ENCODE peak calls at places on chromosomes 13 and 19, in six cellular contexts. One of them, this sample, is unnamed.
A peak's percentile ranks its signal among the peaks of the same experiment; 100 is the strongest.

GRCh38 chr19:43395561-43395960 is 19.1 kb upstream of the TEX101 start:
- DNase-seq in PC-3: peak; percentile 27
- DNase-seq in MM.1S: no peak
- DNase-seq in GM23248: no peak
- DNase-seq in HCT116: no peak
- DNase-seq in SK-N-SH: no peak
- DNase-seq in this sample: no peak

GRCh38 chr19:37778613-37779138 is 710 bp downstream of the ZNF573 start:
- DNase-seq in PC-3: no peak
- DNase-seq in MM.1S: no peak
- DNase-seq in GM23248: peak; percentile 47
- DNase-seq in HCT116: no peak
- DNase-seq in SK-N-SH: peak; percentile 18
- DNase-seq in this sample: peak; percentile 1

GRCh38 chr19:49398931-49399330 is 10.9 kb downstream of the KASH5 start:
- DNase-seq in PC-3: no peak
- DNase-seq in MM.1S: no peak
- DNase-seq in GM23248: no peak
- DNase-seq in HCT116: no peak
- DNase-seq in SK-N-SH: no peak
- DNase-seq in this sample: no peak

GRCh38 chr13:33642374-33643065 is 175.4 kb upstream of the RFC3 start:
- DNase-seq in PC-3: peak; percentile 32
- DNase-seq in MM.1S: no peak
- DNase-seq in GM23248: peak; percentile 91
- DNase-seq in HCT116: no peak
- DNase-seq in SK-N-SH: no peak
- DNase-seq in this sample: peak; percentile 7

GRCh38 chr13:42992585-42993122 is 613 bp upstream of the EPSTI1 start:
- DNase-seq in PC-3: no peak
- DNase-seq in MM.1S: peak; percentile 48
- DNase-seq in GM23248: no peak
- DNase-seq in HCT116: no peak
- DNase-seq in SK-N-SH: no peak
- DNase-seq in this sample: no peak

GRCh38 chr13:41268764-41269163 is 5.4 kb upstream of the MTRF1 start:
- DNase-seq in PC-3: peak; percentile 28
- DNase-seq in MM.1S: no peak
- DNase-seq in GM23248: peak; percentile 25
- DNase-seq in HCT116: peak; percentile 53
- DNase-seq in SK-N-SH: no peak
- DNase-seq in this sample: peak; percentile 59

GRCh38 chr19:7395360-7395781 is 46.6 kb downstream of the ARHGEF18 start:
- DNase-seq in PC-3: peak; percentile 24
- DNase-seq in MM.1S: peak; percentile 18
- DNase-seq in GM23248: peak; percentile 54
- DNase-seq in HCT116: no peak
- DNase-seq in SK-N-SH: peak; percentile 62
- DNase-seq in this sample: peak; percentile 41

GRCh38 chr13:84672616-84673015 is 790.3 kb upstream of the SLITRK1 start:
- DNase-seq in PC-3: peak; percentile 33
- DNase-seq in MM.1S: no peak
- DNase-seq in GM23248: no peak
- DNase-seq in HCT116: no peak
- DNase-seq in SK-N-SH: no peak
- DNase-seq in this sample: no peak

GRCh38 chr13:60329221-60329983 is 67.6 kb upstream of the TDRD3 start:
- DNase-seq in PC-3: peak; percentile 35
- DNase-seq in MM.1S: peak; percentile 16
- DNase-seq in GM23248: peak; percentile 42
- DNase-seq in HCT116: peak; percentile 18
- DNase-seq in SK-N-SH: peak; percentile 41
- DNase-seq in this sample: peak; percentile 77

GRCh38 chr13:41700790-41701310 is 243.5 kb downstream of the RGCC start:
- DNase-seq in PC-3: peak; percentile 85
- DNase-seq in MM.1S: no peak
- DNase-seq in GM23248: peak; percentile 82
- DNase-seq in HCT116: no peak
- DNase-seq in SK-N-SH: peak; percentile 9
- DNase-seq in this sample: no peak

GRCh38 chr13:46507978-46508377 is 45.0 kb upstream of the LRCH1 start:
- DNase-seq in PC-3: no peak
- DNase-seq in MM.1S: no peak
- DNase-seq in GM23248: no peak
- DNase-seq in HCT116: no peak
- DNase-seq in SK-N-SH: no peak
- DNase-seq in this sample: no peak

GRCh38 chr13:77833331-77833863 is 85.2 kb downstream of the EDNRB start:
- DNase-seq in PC-3: no peak
- DNase-seq in MM.1S: no peak
- DNase-seq in GM23248: peak; percentile 68
- DNase-seq in HCT116: no peak
- DNase-seq in SK-N-SH: no peak
- DNase-seq in this sample: peak; percentile 10

GRCh38 chr13:83618966-83619365 is 263.3 kb downstream of the SLITRK1 start:
- DNase-seq in PC-3: peak; percentile 75
- DNase-seq in MM.1S: no peak
- DNase-seq in GM23248: peak; percentile 18
- DNase-seq in HCT116: peak; percentile 18
- DNase-seq in SK-N-SH: no peak
- DNase-seq in this sample: no peak

GRCh38 chr13:23348270-23349126 is 85.0 kb downstream of the SACS start:
- DNase-seq in PC-3: no peak
- DNase-seq in MM.1S: no peak
- DNase-seq in GM23248: peak; percentile 43
- DNase-seq in HCT116: no peak
- DNase-seq in SK-N-SH: no peak
- DNase-seq in this sample: no peak

GRCh38 chr13:71033026-71033425 is 834.0 kb downstream of the DACH1 start:
- DNase-seq in PC-3: no peak
- DNase-seq in MM.1S: no peak
- DNase-seq in GM23248: no peak
- DNase-seq in HCT116: no peak
- DNase-seq in SK-N-SH: no peak
- DNase-seq in this sample: no peak

GRCh38 chr13:36059366-36059765 is 71.8 kb downstream of the DCLK1 start:
- DNase-seq in PC-3: no peak
- DNase-seq in MM.1S: no peak
- DNase-seq in GM23248: no peak
- DNase-seq in HCT116: no peak
- DNase-seq in SK-N-SH: no peak
- DNase-seq in this sample: no peak

GRCh38 chr13:42041017-42041683 is 7.3 kb upstream of the DGKH start:
- DNase-seq in PC-3: peak; percentile 58
- DNase-seq in MM.1S: peak; percentile 32
- DNase-seq in GM23248: peak; percentile 75
- DNase-seq in HCT116: peak; percentile 38
- DNase-seq in SK-N-SH: peak; percentile 76
- DNase-seq in this sample: peak; percentile 68

GRCh38 chr19:44807652-44808462 is 1.0 kb upstream of the BCAM start:
- DNase-seq in PC-3: peak; percentile 60
- DNase-seq in MM.1S: no peak
- DNase-seq in GM23248: peak; percentile 23
- DNase-seq in HCT116: peak; percentile 55
- DNase-seq in SK-N-SH: peak; percentile 83
- DNase-seq in this sample: peak; percentile 87

GRCh38 chr19:39830847-39831246 is 3.1 kb downstream of the DYRK1B start:
- DNase-seq in PC-3: no peak
- DNase-seq in MM.1S: no peak
- DNase-seq in GM23248: no peak
- DNase-seq in HCT116: no peak
- DNase-seq in SK-N-SH: no peak
- DNase-seq in this sample: no peak

GRCh38 chr19:18435848-18436631 is 1.9 kb downstream of the ISYNA1 start:
- DNase-seq in PC-3: no peak
- DNase-seq in MM.1S: no peak
- DNase-seq in GM23248: peak; percentile 19
- DNase-seq in HCT116: no peak
- DNase-seq in SK-N-SH: no peak
- DNase-seq in this sample: no peak
- H3K9ac ChIP-seq in PC-3: no peak overlapping the region
- H3K9ac ChIP-seq in MM.1S: no peak overlapping the region
- H3K9ac ChIP-seq in GM23248: no peak overlapping the region
- H3K9ac ChIP-seq in HCT116: peak overlapping the region; percentile 91
- H3K9ac ChIP-seq in SK-N-SH: no peak overlapping the region
- H3K9ac ChIP-seq in this sample: no peak overlapping the region

GRCh38 chr19:35642798-35643254 is 1.3 kb downstream of the ETV2 start:
- DNase-seq in PC-3: no peak
- DNase-seq in MM.1S: no peak
- DNase-seq in GM23248: no peak
- DNase-seq in HCT116: no peak
- DNase-seq in SK-N-SH: no peak
- DNase-seq in this sample: peak; percentile 15
- TF ChIP-seq EZH2phosphoT487 in PC-3: no peak
- TF ChIP-seq EZH2phosphoT487 in MM.1S: no peak
- TF ChIP-seq EZH2phosphoT487 in GM23248: no peak
- TF ChIP-seq EZH2phosphoT487 in HCT116: no peak
- TF ChIP-seq EZH2phosphoT487 in SK-N-SH: no peak
- TF ChIP-seq EZH2phosphoT487 in this sample: no peak

GRCh38 chr13:99702687-99703319 is 201.5 kb downstream of the TM9SF2 start:
- DNase-seq in PC-3: no peak
- DNase-seq in MM.1S: no peak
- DNase-seq in GM23248: no peak
- DNase-seq in HCT116: no peak
- DNase-seq in SK-N-SH: no peak
- DNase-seq in this sample: peak; percentile 29
- H3K9ac ChIP-seq in PC-3: no peak overlapping the region
- H3K9ac ChIP-seq in MM.1S: no peak overlapping the region
- H3K9ac ChIP-seq in GM23248: no peak overlapping the region
- H3K9ac ChIP-seq in HCT116: no peak overlapping the region
- H3K9ac ChIP-seq in SK-N-SH: no peak overlapping the region
- H3K9ac ChIP-seq in this sample: no peak overlapping the region

DNA sequence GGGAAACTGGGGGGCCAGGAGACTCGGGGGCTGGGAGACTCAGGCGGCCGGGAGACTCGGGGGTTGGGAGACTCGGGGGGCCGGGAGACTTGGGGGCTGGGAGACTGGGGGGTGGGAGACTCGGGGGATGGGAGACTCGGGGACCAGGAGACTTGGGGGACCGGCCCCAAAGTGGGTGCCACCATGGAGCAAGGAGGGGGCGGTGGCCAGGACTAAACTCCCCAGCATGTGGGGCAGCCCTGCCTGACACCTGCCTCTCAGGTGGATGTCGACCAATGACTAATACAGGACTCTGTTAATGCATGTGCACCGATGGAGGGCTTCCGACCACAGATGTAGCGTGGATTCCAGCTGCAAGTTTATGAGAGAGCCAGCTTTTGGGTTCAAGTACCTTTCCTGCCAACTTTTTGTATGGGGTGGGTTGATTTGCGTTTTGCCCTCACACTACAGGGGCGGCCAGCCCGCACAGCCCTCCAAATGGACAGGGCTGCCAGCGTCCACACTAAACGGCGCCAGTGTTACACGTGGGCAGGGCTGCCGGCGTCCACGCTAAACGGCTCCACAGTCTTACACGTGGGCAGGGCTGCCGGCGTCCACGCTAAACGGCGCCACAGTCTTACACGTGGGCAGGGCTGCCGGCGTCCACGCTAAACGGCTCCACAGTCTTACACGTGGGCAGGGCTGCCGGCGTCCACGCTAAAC is 62.2 kb downstream of the RASA3 start:
- DNase-seq in PC-3: no peak
- DNase-seq in MM.1S: no peak
- DNase-seq in GM23248: no peak
- DNase-seq in HCT116: no peak
- DNase-seq in SK-N-SH: no peak
- DNase-seq in this sample: no peak
- TF ChIP-seq EZH2phosphoT487 in PC-3: no peak
- TF ChIP-seq EZH2phosphoT487 in MM.1S: no peak
- TF ChIP-seq EZH2phosphoT487 in GM23248: no peak
- TF ChIP-seq EZH2phosphoT487 in HCT116: no peak
- TF ChIP-seq EZH2phosphoT487 in SK-N-SH: no peak
- TF ChIP-seq EZH2phosphoT487 in this sample: no peak

DNA sequence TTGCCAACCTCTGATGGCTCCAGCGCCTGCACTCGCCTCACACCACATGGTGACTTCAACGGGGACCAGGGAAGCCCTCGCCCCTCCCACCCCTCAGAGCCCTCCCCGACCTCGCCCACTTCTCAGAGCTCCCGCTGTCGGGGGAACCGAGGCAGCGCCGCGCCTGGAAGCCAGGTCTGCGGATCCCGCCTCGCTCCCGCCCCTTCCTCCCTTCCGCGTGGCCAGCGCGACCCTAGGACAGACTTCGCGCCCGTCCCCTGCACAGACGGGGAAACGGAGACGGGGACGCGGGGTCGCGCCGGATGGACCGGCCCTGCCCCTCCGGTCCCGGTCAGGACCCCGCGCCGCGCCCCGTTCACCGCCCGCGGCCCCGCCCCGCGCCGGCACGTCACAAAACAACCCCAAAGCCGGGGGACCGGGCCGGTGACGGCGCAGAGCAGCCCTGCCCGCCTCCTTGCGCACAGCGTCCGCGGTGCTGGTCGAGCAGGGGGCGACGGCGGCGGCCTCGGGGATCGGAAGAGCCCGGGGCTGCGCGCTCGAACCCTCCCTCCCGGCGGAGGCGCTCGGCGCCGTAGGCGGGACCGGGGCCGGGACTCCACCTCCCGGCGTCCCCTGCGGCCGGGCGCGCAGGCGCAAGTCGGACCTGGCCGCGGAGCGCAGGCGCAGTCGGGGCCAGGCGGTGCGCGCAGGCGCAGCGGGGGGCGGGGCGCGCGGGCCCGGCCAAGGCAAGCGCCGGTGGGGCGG is 379 bp upstream of the CDC34 start:
- DNase-seq in PC-3: peak; percentile 81
- DNase-seq in MM.1S: peak; percentile 94
- DNase-seq in GM23248: peak; percentile 95
- DNase-seq in HCT116: peak; percentile 54
- DNase-seq in SK-N-SH: peak; percentile 99
- DNase-seq in this sample: peak; percentile 97
- H3K9ac ChIP-seq in PC-3: peak overlapping the region; percentile 81
- H3K9ac ChIP-seq in MM.1S: peak overlapping the region; percentile 70
- H3K9ac ChIP-seq in GM23248: peak overlapping the region; percentile 82
- H3K9ac ChIP-seq in HCT116: peak overlapping the region; percentile 82
- H3K9ac ChIP-seq in SK-N-SH: peak overlapping the region; percentile 86
- H3K9ac ChIP-seq in this sample: no peak overlapping the region

This sample was measured in neural progenitor cell.